ENCODE peak calls at places on chromosomes 3 and 15, in seven cellular contexts. W, E, T, Z, N, F and O are unnamed samples.

GRCh38 chr3:57851304-57851703 is 95.2 kb downstream of the SLMAP start:
- DNase-seq in W (no peak), E (no peak), T (no peak), Z (no peak), N (no peak), F (no peak), O (no peak)

GRCh38 chr3:136194409-136195257 is 1.5 kb downstream of the MSL2 start:
- DNase-seq in W (peak; percentile 46), E (peak; percentile 64), T (no peak), Z (no peak), N (peak; percentile 52), F (peak; percentile 36), O (no peak)

GRCh38 chr3:194107126-194107525 is 28.8 kb upstream of the HES1 start:
- DNase-seq in W (no peak), E (no peak), T (no peak), Z (no peak), N (no peak), F (no peak), O (no peak)

GRCh38 chr15:58755350-58755749 is 5.8 kb upstream of the ADAM10 start:
- DNase-seq in W (no peak), E (no peak), T (no peak), Z (no peak), N (no peak), F (no peak), O (no peak)

GRCh38 chr15:96333194-96334016 is 2.9 kb downstream of the NR2F2 start:
- DNase-seq in W (peak; percentile 70), E (peak; percentile 45), T (peak; percentile 21), Z (no peak), N (peak; percentile 20), F (peak; percentile 68), O (no peak)

GRCh38 chr15:87038404-87038803 is 958.7 kb downstream of the AGBL1 start:
- DNase-seq in W (no peak), E (no peak), T (no peak), Z (no peak), N (no peak), F (peak; percentile 64), O (no peak)

GRCh38 chr15:83170474-83171165 is 37.0 kb downstream of the HDGFL3 start:
- DNase-seq in W (no peak), E (no peak), T (no peak), Z (no peak), N (no peak), F (no peak), O (no peak)

GRCh38 chr3:46091971-46092703 is 64.9 kb upstream of the XCR1 start:
- DNase-seq in W (no peak), E (no peak), T (no peak), Z (no peak), N (no peak), F (no peak), O (no peak)

GRCh38 chr3:62559831-62560445 is 186.6 kb upstream of the FEZF2 start:
- DNase-seq in W (peak; percentile 10), E (peak; percentile 4), T (no peak), Z (no peak), N (no peak), F (no peak), O (no peak)

GRCh38 chr3:58383476-58383875 is 50.2 kb downstream of the PDHB start:
- DNase-seq in W (no peak), E (no peak), T (no peak), Z (no peak), N (no peak), F (no peak), O (no peak)

GRCh38 chr3:53109822-53110771 is 20.1 kb downstream of the RFT1 start:
- DNase-seq in W (peak; percentile 20), E (peak; percentile 57), T (peak; percentile 44), Z (no peak), N (peak; percentile 66), F (peak; percentile 71), O (peak; percentile 51)

GRCh38 chr3:99892332-99892731 is 74.7 kb downstream of the CMSS1 start:
- DNase-seq in W (no peak), E (no peak), T (no peak), Z (no peak), N (no peak), F (no peak), O (no peak)

GRCh38 chr3:119978554-119979208 is 115.6 kb downstream of the GSK3B start:
- DNase-seq in W (no peak), E (no peak), T (no peak), Z (no peak), N (no peak), F (no peak), O (no peak)

GRCh38 chr3:146375214-146375613 is 94.1 kb downstream of the PLSCR2 start:
- DNase-seq in W (no peak), E (no peak), T (no peak), Z (no peak), N (no peak), F (no peak), O (no peak)

GRCh38 chr3:169453256-169454059 is 210.1 kb downstream of the MECOM start:
- DNase-seq in W (no peak), E (peak; percentile 17), T (no peak), Z (no peak), N (no peak), F (no peak), O (no peak)

GRCh38 chr15:35669021-35669420 is 123.1 kb upstream of the DPH6 start:
- DNase-seq in W (peak; percentile 20), E (no peak), T (no peak), Z (no peak), N (no peak), F (peak; percentile 39), O (no peak)

GRCh38 chr3:128591728-128592426 is 58.7 kb downstream of the RPN1 start:
- DNase-seq in W (no peak), E (no peak), T (no peak), Z (no peak), N (no peak), F (no peak), O (no peak)

GRCh38 chr3:56833031-56833430 is 31.3 kb upstream of the ARHGEF3 start:
- DNase-seq in W (no peak), E (no peak), T (no peak), Z (no peak), N (no peak), F (no peak), O (no peak)

GRCh38 chr3:38038447-38038911 is 529 bp upstream of the DLEC1 start:
- DNase-seq in W (no peak), E (no peak), T (no peak), Z (no peak), N (no peak), F (no peak), O (no peak)

GRCh38 chr15:85500729-85501128 is 120.3 kb downstream of the AKAP13 start:
- DNase-seq in W (peak; percentile 30), E (no peak), T (no peak), Z (no peak), N (no peak), F (no peak), O (no peak)

GRCh38 chr3:128309026-128309425 is 155.7 kb downstream of the EEFSEC start:
- DNase-seq in W (peak; percentile 77), E (no peak), T (peak; percentile 2), Z (no peak), N (no peak), F (peak; percentile 18), O (no peak)

GRCh38 chr15:38320181-38320580 is 67.5 kb downstream of the SPRED1 start:
- DNase-seq in W (no peak), E (no peak), T (no peak), Z (no peak), N (no peak), F (no peak), O (no peak)

GRCh38 chr3:4493931-4494806 is 1.0 kb downstream of the ITPR1 start:
- DNase-seq in W (peak; percentile 27), E (peak; percentile 16), T (peak; percentile 35), Z (no peak), N (peak; percentile 19), F (peak; percentile 48), O (no peak)

GRCh38 chr15:90291679-90292356 is 26.3 kb downstream of the NGRN start:
- DNase-seq in W (peak; percentile 43), E (peak; percentile 76), T (no peak), Z (no peak), N (peak; percentile 57), F (peak; percentile 49), O (no peak)

GRCh38 chr3:149336925-149337324 is 3.5 kb upstream of the TM4SF18 start:
- DNase-seq in W (no peak), E (no peak), T (no peak), Z (no peak), N (no peak), F (no peak), O (no peak)
- H3K27ac ChIP-seq in W (no peak overlapping the region), E (no peak overlapping the region), T (peak overlapping the region; percentile 45), Z (peak overlapping the region; percentile 100), N (no peak overlapping the region), F (no peak overlapping the region), O (no peak overlapping the region)

GRCh38 chr3:127045435-127046045 is 62.6 kb downstream of the PLXNA1 start:
- DNase-seq in W (no peak), E (no peak), T (no peak), Z (no peak), N (no peak), F (no peak), O (no peak)
- H3K27ac ChIP-seq in W (no peak overlapping the region), E (no peak overlapping the region), T (peak overlapping the region; percentile 4), Z (no peak overlapping the region), N (no peak overlapping the region), F (no peak overlapping the region), O (no peak overlapping the region)

DNA sequence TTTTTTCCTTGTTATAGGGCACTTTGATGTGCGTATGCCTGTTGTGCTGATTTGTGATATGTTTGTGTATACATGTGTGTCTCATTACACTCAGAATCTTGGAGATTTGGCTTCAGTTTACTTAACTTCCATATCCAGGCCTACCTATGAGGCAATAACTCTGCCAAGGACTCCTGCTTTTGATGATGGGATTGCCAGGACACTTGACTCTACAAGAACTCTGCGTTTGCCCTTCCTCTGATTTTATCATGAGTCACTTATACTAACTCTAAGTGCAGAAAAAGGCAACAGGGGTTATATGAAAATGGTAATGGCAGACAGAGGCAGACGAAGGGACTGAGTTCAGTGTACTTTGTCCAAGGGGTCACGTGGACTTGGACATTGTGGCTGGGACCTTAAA is 33.6 kb downstream of the MCTP2 start:
- DNase-seq in W (no peak), E (no peak), T (no peak), Z (no peak), N (no peak), F (no peak), O (peak; percentile 18)
- H3K27ac ChIP-seq in W (no peak overlapping the region), E (no peak overlapping the region), T (no peak overlapping the region), Z (no peak overlapping the region), N (no peak overlapping the region), F (no peak overlapping the region), O (peak overlapping the region; percentile 28)

DNA sequence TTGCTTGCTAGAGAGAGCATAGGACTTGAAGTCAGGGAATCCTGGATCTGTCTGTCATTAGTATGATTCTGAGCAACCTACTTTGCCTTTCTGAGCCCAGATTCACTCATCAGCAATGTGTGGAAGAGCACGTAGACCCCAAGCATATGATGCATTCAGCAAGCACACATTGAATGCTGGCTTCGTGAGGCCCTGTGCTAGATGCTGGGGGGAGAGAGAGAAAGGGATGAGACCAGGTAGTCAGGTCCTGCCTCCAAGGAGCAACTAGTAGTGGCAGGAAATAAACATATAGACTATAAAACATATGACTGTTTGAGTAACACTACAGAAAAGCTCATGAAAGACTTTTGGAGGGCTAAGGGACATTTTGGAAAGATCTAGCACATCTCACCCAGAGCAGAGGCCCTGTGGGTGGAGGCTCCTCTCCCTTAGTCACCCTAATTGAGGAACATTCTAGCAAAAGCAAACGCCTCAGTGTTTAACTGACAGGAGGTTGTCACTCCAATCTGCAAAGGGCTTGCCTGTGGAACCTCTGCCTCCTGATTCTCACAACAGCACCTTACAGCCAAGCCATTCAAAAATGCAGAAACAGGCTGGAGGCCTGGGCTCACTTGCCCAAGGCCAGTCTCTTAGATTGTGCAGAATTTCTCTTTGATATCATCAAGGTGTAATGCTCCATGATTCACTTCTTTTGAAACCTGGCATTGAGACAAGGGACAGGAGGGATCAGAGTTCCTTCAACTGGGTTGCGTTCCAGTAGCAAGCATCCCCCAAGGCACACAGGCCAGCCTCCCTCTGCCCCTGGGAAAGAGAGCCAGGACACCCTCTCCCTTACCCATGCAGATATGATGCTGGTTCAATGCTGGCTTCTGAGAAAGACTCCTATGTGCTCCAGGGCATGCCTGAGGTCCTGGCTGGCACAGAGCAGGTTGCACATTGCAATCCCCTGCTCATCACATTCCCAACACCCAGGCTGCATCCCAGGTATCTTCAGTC is 26.1 kb downstream of the STARD5 start:
- DNase-seq in W (no peak), E (no peak), T (no peak), Z (no peak), N (peak; percentile 6), F (no peak), O (no peak)
- H3K27ac ChIP-seq in W (no peak overlapping the region), E (peak overlapping the region; percentile 85), T (peak overlapping the region; percentile 75), Z (no peak overlapping the region), N (peak overlapping the region; percentile 70), F (no peak overlapping the region), O (peak overlapping the region; percentile 71)